ENCODE peak calls at places on chromosome 1, in four cellular contexts. O is K562, L is GM12878, R is SK-N-SH. Q is an unnamed sample.

GRCh38 chr1:204382714-204383083 is 23.0 kb upstream of the PLEKHA6 start:
- DNase-seq in R (no peak), L (no peak), O (no peak), Q (no peak)

GRCh38 chr1:244296447-244296846 is 155.3 kb downstream of the ADSS2 start:
- DNase-seq in R (no peak), L (no peak), O (peak; percentile 50), Q (no peak)

GRCh38 chr1:84300991-84301758 is at the start of gene SAMD13:
- DNase-seq in O (peak; percentile 75), L (peak; percentile 37), R (peak; percentile 51), Q (no peak)

GRCh38 chr1:53047737-53048344 is 14.2 kb upstream of the PODN start:
- DNase-seq in R (no peak), L (peak; percentile 4), O (peak; percentile 74), Q (no peak)

GRCh38 chr1:161166669-161167548 is 683 bp downstream of the PPOX start:
- DNase-seq in L (no peak), R (peak; percentile 61), O (peak; percentile 74), Q (peak; percentile 47)

GRCh38 chr1:20102875-20103274 is 16.5 kb downstream of the PLA2G2D start:
- DNase-seq in O (no peak), R (no peak), L (no peak), Q (no peak)

GRCh38 chr1:106189780-106190179 is 866.7 kb upstream of the PRMT6 start:
- DNase-seq in R (no peak), O (no peak), L (no peak), Q (no peak)

GRCh38 chr1:62826892-62827291 is 43.0 kb downstream of the ATG4C start:
- DNase-seq in R (no peak), L (no peak), O (no peak), Q (no peak)

GRCh38 chr1:63593303-63593886 is at the start of gene PGM1:
- DNase-seq in L (peak; percentile 27), R (peak; percentile 90), O (peak; percentile 2), Q (peak; percentile 79)

GRCh38 chr1:154867841-154868610 is 2.1 kb downstream of the KCNN3 start:
- DNase-seq in O (no peak), L (no peak), R (no peak), Q (no peak)

GRCh38 chr1:184408580-184408979 is 21.8 kb downstream of the C1orf21 start:
- DNase-seq in L (no peak), O (no peak), R (no peak), Q (no peak)

GRCh38 chr1:15290382-15290781 is 43.4 kb downstream of the FHAD1 start:
- DNase-seq in O (peak; percentile 58), L (no peak), R (no peak), Q (no peak)

GRCh38 chr1:215844777-215845176 is 277.7 kb downstream of the KCTD3 start:
- DNase-seq in O (no peak), L (no peak), R (no peak), Q (no peak)

GRCh38 chr1:162177126-162177525 is 107.6 kb downstream of the NOS1AP start:
- DNase-seq in L (no peak), R (no peak), O (no peak), Q (no peak)

GRCh38 chr1:102628008-102628736 is 480.1 kb downstream of the COL11A1 start:
- DNase-seq in R (peak; percentile 22), L (no peak), O (no peak), Q (no peak)
- TF ChIP-seq USF1 in R (no peak), L (no peak), O (no peak), Q (no peak)

GRCh38 chr1:157077394-157077793 is 22.2 kb downstream of the ETV3L start:
- DNase-seq in L (no peak), R (no peak), O (no peak), Q (no peak)

GRCh38 chr1:157069596-157069995 is 24.1 kb upstream of the ARHGEF11 start:
- DNase-seq in R (no peak), L (no peak), O (no peak), Q (no peak)

DNA sequence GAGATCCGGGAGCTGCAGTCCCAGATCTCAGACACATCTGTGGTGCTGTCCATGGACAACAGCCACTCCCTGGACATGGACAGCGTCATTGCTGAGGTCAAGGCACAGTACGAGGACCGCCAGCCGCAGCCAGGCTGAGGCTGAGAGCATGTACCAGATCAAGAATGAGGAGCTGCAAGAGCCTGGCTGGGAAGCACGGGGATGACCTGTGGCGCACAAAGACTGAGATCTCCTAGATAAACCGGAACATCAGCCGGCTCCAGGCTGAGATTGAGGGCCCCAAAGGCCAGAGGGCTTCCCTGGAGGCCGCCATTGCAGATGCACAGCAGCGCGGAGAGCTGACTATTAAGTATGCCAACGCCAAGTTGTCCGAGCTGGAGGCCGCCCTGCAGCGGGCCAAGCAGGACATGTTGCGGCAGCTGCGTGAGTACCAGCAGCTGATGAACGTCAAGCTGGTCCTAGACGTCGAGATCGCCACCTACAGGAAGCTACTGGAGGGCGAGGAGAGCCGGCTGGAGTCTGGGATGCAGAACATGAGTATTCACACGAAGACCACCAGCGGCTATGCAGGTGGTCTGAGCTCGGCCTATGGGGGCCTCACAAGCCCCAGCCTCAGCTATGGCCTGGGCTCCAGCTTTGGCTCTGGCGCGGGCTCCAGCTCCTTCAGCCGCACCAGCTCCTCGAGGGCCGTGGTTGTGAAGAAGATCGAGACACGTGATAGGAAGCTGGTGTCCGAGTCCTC is 25.5 kb downstream of the ETV3L start:
- DNase-seq in L (no peak), O (peak; percentile 83), R (peak; percentile 67), Q (peak; percentile 83)
- TF ChIP-seq USF1 in L (no peak), O (peak; percentile 36), R (no peak), Q (no peak)

DNA sequence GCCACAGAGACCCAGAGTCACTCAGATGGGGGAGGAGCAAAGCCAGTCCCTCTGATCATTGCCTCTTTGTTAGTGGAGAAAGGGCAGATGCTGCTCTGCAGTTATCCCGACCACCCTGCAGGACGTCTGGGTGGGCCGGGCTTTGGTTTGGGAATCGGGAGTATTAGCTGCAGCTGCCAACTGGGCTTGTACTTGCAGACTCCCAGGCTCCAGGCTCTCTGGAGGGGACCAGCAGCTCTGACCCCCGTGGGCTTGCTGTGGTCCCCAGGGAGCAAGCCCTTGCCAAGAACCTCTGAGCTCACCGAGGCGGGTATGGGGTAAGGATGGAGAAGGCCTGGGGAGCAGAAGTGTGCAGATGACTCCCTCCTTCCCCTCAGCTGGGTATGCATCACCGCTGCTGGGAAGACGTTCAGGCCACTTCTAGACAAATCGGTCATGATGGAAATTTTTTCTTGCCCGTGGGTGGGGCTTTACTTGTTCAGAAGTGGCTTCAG is 21.6 kb downstream of the MAPKAPK2 start:
- DNase-seq in R (no peak), O (no peak), L (no peak), Q (no peak)
- TF ChIP-seq USF1 in R (no peak), O (no peak), L (no peak), Q (no peak)

GRCh38 chr1:163201906-163202305 is 810 bp downstream of the RGS5 start:
- DNase-seq in L (no peak), O (no peak), R (no peak), Q (no peak)

GRCh38 chr1:163203561-163203960 is 845 bp upstream of the RGS5 start:
- DNase-seq in R (no peak), O (no peak), L (no peak), Q (no peak)

GRCh38 chr1:163205513-163205912 is 2.8 kb upstream of the RGS5 start:
- DNase-seq in O (no peak), R (no peak), L (no peak), Q (no peak)

GRCh38 chr1:163197022-163197421 is 5.7 kb downstream of the RGS5 start:
- DNase-seq in R (no peak), L (no peak), O (no peak), Q (no peak)

DNA sequence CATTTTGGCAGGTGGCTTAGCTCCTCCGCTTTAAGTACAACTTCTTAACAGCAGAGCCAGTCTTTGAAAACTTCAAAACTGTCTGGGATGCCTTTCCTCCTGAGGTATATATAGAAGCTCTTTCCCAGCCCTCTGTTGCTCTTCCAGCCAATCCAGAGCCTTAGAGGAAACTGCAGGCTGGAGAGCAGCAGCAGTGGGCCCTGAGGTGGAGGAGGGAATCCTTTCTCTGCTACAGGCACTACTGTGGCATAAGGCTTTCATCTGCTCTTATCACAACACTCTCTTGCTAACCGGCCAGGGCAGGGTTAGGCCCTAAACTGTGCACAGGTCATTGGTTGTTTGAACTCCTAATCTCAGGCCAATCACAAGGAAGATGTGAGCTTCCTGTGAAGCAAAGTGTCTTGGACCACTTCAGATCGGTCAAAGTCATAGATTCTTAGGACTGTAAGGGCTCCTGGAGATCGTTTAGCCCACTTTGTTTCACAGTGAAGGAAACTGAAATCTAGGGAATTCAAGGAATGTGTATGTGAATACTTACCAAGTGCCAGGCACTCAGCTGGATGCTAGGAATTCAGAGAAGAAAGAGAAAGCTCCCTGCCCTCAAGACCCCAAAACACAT is at the start of gene RGS5:
- DNase-seq in R (peak; percentile 73), L (no peak), O (no peak), Q (peak; percentile 38)
- TF ChIP-seq USF1 in R (no peak), L (no peak), O (no peak), Q (no peak)

GRCh38 chr1:231590453-231591198 is 36.0 kb upstream of the DISC1 start:
- DNase-seq in R (peak; percentile 60), L (no peak), O (peak; percentile 70), Q (peak; percentile 48)
- TF ChIP-seq USF1 in R (no peak), L (no peak), O (no peak), Q (no peak)

GRCh38 chr1:33876970-33877680 is 13.2 kb downstream of the HMGB4 start:
- DNase-seq in O (no peak), L (no peak), R (no peak), Q (no peak)
- TF ChIP-seq USF1 in O (no peak), L (no peak), R (no peak), Q (no peak)

GRCh38 chr1:9888886-9889285 is 21.2 kb downstream of the CTNNBIP1 start:
- DNase-seq in R (no peak), L (no peak), O (no peak), Q (no peak)

GRCh38 chr1:9891207-9891606 is 18.9 kb downstream of the CTNNBIP1 start:
- DNase-seq in L (no peak), R (no peak), O (no peak), Q (no peak)

GRCh38 chr1:9892563-9893528 is 17.2 kb downstream of the CTNNBIP1 start:
- DNase-seq in O (no peak), R (no peak), L (no peak), Q (no peak)

GRCh38 chr1:9889411-9889810 is 20.7 kb downstream of the CTNNBIP1 start:
- DNase-seq in O (no peak), R (no peak), L (no peak), Q (no peak)

DNA sequence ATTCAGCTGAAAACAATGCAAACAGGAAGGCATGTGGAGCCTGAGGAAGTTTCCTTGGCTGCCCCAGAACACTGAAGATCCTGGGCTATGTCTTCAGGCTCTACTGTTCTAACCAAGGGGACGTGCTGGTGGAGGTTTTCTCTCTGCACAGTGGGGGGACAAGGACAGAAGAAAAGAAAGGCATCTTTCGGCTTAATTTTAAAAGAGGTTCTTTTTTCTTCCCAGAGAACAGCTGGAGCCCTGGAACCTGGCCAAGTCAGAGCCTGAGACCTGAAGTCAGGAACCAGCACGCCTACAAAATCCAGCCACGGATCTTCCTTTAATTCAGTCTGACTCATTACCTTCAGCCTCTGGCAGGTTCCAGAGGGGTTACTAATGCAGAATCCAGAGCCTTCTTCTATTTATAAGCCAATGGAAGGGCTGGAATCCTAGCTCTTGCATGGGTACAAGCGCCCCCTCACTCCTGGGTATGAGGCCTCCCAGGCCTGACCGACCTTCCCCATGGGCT is 19.8 kb downstream of the CTNNBIP1 start:
- DNase-seq in R (no peak), O (peak; percentile 30), L (no peak), Q (no peak)
- TF ChIP-seq USF1 in R (no peak), O (no peak), L (no peak), Q (no peak)

GRCh38 chr1:5910666-5911065 is 81.6 kb downstream of the NPHP4 start:
- DNase-seq in L (no peak), R (no peak), O (no peak), Q (no peak)
- TF ChIP-seq USF1 in L (no peak), R (no peak), O (no peak), Q (no peak)

GRCh38 chr1:51237714-51238403 is 1.8 kb downstream of the RNF11 start:
- DNase-seq in O (peak; percentile 47), R (no peak), L (no peak), Q (no peak)
- TF ChIP-seq USF1 in O (no peak), R (no peak), L (no peak), Q (no peak)

Q was measured in WTC11.